ENCODE peak calls at places on chromosomes 16 and 17, in nine cellular contexts. N is OCI-LY7, V is SK-N-SH, X is mesenchymal stem cell, D is aorta, H is tibial artery, F is GM23248, J is brain microvascular endothelial cell, A is right lobe of liver. Z is an unnamed sample.

GRCh38 chr17:47621293-47622178 is 28.2 kb upstream of the KPNB1 start:
- DNase-seq in N (no peak), V (no peak), X (peak), D (peak), H (no peak), F (peak), J (peak), A (no peak), Z (peak)

GRCh38 chr16:3983081-3983520 is 102.6 kb upstream of the CREBBP start:
- DNase-seq in N (no peak), V (peak), X (peak), D (no peak), H (peak), F (peak), J (peak), A (peak), Z (no peak)

GRCh38 chr17:66240630-66241029 is 11.4 kb upstream of the APOH start:
- DNase-seq in N (no peak), V (no peak), X (peak), D (no peak), H (no peak), F (peak), J (no peak), A (no peak), Z (no peak)

GRCh38 chr17:55577011-55577586 is 65.8 kb upstream of the SMIM36 start:
- DNase-seq in N (no peak), V (no peak), X (peak), D (peak), H (peak), F (peak), J (peak), A (no peak), Z (no peak)

GRCh38 chr16:7921360-7921759 is 588.7 kb downstream of the RBFOX1 start:
- DNase-seq in N (no peak), V (no peak), X (no peak), D (no peak), H (no peak), F (no peak), J (no peak), A (no peak), Z (no peak)

GRCh38 chr16:88807142-88807625 is 3.6 kb downstream of the CDT1 start:
- DNase-seq in N (no peak), V (no peak), X (no peak), D (no peak), H (no peak), F (no peak), J (no peak), A (no peak), Z (no peak)

GRCh38 chr16:27169511-27170071 is 33.7 kb upstream of the KDM8 start:
- DNase-seq in N (peak), V (peak), X (peak), D (no peak), H (no peak), F (peak), J (peak), A (no peak), Z (no peak)

GRCh38 chr17:34378664-34379101 is 15.7 kb upstream of the CCL1 start:
- DNase-seq in N (peak), V (no peak), X (no peak), D (no peak), H (no peak), F (peak), J (no peak), A (no peak), Z (no peak)

GRCh38 chr17:34886831-34887230 is 74.4 kb downstream of the CCT6B start:
- DNase-seq in N (peak), V (no peak), X (no peak), D (no peak), H (no peak), F (no peak), J (no peak), A (no peak), Z (no peak)

GRCh38 chr17:83067718-83068261 is 11.6 kb upstream of the METRNL start:
- DNase-seq in N (no peak), V (peak), X (no peak), D (peak), H (peak), F (peak), J (no peak), A (peak), Z (no peak)
- H3K27ac ChIP-seq in N (no peak), V (no peak), X (no peak), D (no peak), H (no peak), F (no peak), J (no peak), A (no peak), Z (no peak)

DNA sequence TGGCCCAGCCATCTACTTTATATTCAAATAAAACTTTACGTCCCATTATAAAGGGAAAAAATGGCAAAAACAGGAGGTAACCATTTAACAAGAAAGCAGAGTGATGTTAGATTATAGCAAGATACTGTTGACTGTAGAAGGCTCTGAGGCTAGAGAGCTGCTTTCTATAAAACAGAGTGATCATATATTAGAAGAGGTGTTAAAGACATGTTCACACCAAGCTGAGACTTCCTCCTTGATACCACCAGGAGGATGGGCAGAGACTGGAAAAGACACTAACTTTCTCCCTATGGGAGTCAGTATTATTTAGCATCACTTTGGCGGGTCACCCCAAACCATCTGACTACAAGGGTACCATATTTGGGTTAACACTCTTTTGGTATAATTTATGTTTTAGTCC is 697 bp upstream of the CIITA start:
- DNase-seq in N (no peak), V (no peak), X (no peak), D (no peak), H (no peak), F (no peak), J (no peak), A (no peak), Z (no peak)
- H3K27ac ChIP-seq in N (peak), V (no peak), X (no peak), D (no peak), H (no peak), F (no peak), J (no peak), A (no peak), Z (peak)

DNA sequence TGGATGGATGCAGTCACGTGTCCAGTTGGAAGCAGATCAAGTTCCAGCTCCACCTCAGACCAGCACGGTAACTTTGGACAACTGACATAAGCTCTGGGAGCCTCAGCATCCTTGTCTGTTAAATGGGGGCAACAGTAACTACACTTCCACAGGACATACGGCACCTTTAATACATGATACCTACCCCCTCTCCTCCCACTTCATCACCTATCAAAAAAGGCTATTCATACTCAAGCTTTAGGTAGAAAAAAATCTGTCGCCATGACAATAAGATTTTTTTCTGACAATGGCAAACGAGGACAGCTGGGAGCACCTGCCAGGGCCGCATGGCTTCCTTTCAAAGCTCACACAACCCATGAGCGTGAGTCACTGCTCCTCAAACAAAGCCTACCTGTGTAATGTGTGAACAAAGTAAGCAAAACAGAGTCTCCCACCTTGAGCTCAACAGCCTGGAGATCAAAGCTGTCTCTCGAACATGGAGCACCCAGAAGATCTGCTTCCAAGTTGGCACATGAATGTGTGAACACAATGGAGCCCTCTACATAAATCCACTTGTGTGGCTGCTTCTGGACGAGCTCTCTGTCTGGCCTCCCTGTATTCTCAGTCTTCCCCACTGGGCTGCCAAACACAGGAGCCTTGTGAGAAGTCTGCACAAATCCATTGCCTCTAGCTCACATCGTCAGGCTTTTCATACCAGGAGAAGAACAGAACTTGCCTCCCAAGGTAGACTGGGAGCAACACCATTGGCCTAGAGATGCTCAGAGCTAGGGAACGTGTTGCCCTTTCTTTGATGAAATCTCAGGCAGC is 459.7 kb downstream of the SOX9 start:
- DNase-seq in N (no peak), V (no peak), X (no peak), D (no peak), H (no peak), F (no peak), J (no peak), A (no peak), Z (peak)
- H3K27ac ChIP-seq in N (no peak), V (no peak), X (no peak), D (no peak), H (no peak), F (no peak), J (no peak), A (no peak), Z (peak)

DNA sequence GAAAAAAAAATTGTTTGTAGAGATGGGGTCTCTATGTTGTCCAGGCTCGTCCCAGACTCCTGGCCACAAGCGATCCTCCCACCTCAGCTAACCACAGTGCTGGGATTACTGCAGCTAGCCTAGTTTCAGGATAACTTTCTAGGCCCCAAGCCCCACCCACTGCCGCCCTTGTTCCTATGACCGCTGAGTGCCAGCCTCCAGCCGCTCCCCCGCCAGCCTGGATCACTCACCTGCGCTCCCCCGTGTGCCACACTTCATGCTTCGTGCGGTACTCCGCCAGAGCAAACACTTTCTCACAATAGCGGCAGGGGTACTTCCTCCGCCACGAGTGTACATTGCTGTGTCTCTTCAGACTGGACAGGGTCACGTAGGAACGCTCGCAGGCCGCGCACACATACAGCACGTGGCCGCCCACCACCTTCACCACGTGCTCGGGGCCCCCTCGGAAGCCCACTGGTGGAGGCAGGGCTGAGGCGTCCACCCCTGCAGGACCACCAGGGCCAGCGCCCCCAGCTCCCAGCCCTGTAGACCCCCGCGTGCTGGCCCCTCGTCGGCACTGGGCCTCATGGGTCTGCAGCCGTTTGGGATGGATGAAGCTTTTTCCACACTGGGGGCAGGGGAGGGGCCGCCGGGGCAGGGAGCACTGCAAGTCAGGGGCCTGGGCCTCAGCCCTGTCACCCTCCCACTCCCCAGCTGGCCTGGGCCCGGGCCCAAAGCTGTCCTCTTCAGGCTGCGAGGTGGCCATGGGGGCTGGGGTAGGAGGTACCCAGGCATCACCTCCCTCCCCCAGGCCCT is 13.8 kb downstream of the ZBTB4 start:
- DNase-seq in N (no peak), V (no peak), X (no peak), D (no peak), H (no peak), F (no peak), J (no peak), A (no peak), Z (no peak)
- H3K27ac ChIP-seq in N (no peak), V (no peak), X (no peak), D (no peak), H (no peak), F (no peak), J (no peak), A (no peak), Z (no peak)

GRCh38 chr16:55480228-55480655 is 1.2 kb downstream of the MMP2 start:
- DNase-seq in N (no peak), V (peak), X (peak), D (peak), H (peak), F (peak), J (peak), A (peak), Z (no peak)
- H3K27ac ChIP-seq in N (no peak), V (peak), X (no peak), D (no peak), H (peak), F (peak), J (peak), A (no peak), Z (no peak)

Z was measured in caudate nucleus.